ENCODE peak calls at places on chromosomes 2 and 18, in four cellular contexts. L is fibroblast of lung, E is HCT116, T is neuronal stem cell. D is an unnamed sample. For H3K4me1, the result is how much of the 10 kb centered on the place peaks cover.

GRCh38 chr2:85861650-85862049 is 27.1 kb downstream of the ST3GAL5 start:
- DNase-seq in L (no peak), E (no peak), T (no peak), D (no peak)

GRCh38 chr2:59342166-59342565 is 1101.0 kb upstream of the FANCL start:
- DNase-seq in L (no peak), E (no peak), T (peak), D (no peak)

GRCh38 chr2:120235681-120236080 is 12.5 kb upstream of the TMEM185B start:
- DNase-seq in L (no peak), E (no peak), T (no peak), D (no peak)

GRCh38 chr2:24825883-24826800 is 32.9 kb downstream of the CENPO start:
- DNase-seq in L (peak), E (no peak), T (no peak), D (peak)

GRCh38 chr2:10987439-10987838 is 75.7 kb downstream of the KCNF1 start:
- DNase-seq in L (no peak), E (no peak), T (no peak), D (no peak)

GRCh38 chr2:25347205-25347815 is 5.6 kb upstream of the DNMT3A start:
- DNase-seq in L (peak), E (peak), T (no peak), D (peak)

GRCh38 chr2:111636905-111637304 is 247.1 kb downstream of the ANAPC1 start:
- DNase-seq in L (no peak), E (no peak), T (no peak), D (no peak)

GRCh38 chr2:54586062-54586982 is 130.2 kb downstream of the SPTBN1 start:
- DNase-seq in L (peak), E (no peak), T (no peak), D (no peak)

GRCh38 chr2:111226797-111227700 is 106.3 kb downstream of the BCL2L11 start:
- DNase-seq in L (peak), E (no peak), T (no peak), D (no peak)

GRCh38 chr18:46705521-46705920 is 48.5 kb upstream of the LOXHD1 start:
- DNase-seq in L (no peak), E (no peak), T (peak), D (no peak)

GRCh38 chr18:63016270-63016669 is 300.9 kb downstream of the PHLPP1 start:
- DNase-seq in L (peak), E (peak), T (peak), D (peak)

GRCh38 chr2:209460151-209460761 is 36.4 kb downstream of the MAP2 start:
- DNase-seq in L (no peak), E (no peak), T (no peak), D (no peak)

GRCh38 chr2:241268306-241268705 is 47.2 kb downstream of the HDLBP start:
- DNase-seq in L (no peak), E (no peak), T (no peak), D (no peak)

GRCh38 chr2:178924817-178925216 is 117.6 kb upstream of the TTN start:
- DNase-seq in L (no peak), E (no peak), T (no peak), D (no peak)

GRCh38 chr2:178923546-178923945 is 116.3 kb upstream of the TTN start:
- DNase-seq in L (no peak), E (no peak), T (no peak), D (no peak)

GRCh38 chr2:178928077-178928476 is 120.9 kb upstream of the TTN start:
- DNase-seq in L (no peak), E (no peak), T (no peak), D (no peak)

GRCh38 chr2:178927173-178927572 is 120.0 kb upstream of the TTN start:
- DNase-seq in L (no peak), E (no peak), T (no peak), D (no peak)
- H3K4me2 ChIP-seq in L (no peak), E (no peak), T (no peak), D (no peak)

DNA sequence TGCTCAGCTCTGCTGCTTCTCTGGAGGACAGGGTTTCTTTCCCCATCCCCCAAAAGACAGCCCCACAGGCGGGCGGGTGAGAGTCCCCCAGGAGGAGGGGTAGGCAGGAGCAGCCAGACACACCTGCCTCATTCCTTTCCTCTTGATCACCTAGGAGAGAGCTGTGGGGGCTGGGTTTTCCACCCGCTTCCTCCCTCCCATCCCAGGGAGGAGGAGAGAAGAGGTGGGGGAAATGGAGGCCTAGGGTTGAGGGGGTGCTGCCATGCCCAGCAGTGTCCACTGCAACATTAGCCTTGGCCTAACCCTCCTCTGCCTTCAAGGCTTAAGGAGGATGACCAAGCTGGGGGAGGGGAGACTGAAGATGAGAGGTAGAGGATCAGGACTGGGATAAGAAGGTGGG is 14.7 kb downstream of the WNT10A start:
- DNase-seq in L (no peak), E (no peak), T (no peak), D (no peak)
- H3K4me1 ChIP-seq in L (under half), E (half or more), T (under half), D (half or more)

DNA sequence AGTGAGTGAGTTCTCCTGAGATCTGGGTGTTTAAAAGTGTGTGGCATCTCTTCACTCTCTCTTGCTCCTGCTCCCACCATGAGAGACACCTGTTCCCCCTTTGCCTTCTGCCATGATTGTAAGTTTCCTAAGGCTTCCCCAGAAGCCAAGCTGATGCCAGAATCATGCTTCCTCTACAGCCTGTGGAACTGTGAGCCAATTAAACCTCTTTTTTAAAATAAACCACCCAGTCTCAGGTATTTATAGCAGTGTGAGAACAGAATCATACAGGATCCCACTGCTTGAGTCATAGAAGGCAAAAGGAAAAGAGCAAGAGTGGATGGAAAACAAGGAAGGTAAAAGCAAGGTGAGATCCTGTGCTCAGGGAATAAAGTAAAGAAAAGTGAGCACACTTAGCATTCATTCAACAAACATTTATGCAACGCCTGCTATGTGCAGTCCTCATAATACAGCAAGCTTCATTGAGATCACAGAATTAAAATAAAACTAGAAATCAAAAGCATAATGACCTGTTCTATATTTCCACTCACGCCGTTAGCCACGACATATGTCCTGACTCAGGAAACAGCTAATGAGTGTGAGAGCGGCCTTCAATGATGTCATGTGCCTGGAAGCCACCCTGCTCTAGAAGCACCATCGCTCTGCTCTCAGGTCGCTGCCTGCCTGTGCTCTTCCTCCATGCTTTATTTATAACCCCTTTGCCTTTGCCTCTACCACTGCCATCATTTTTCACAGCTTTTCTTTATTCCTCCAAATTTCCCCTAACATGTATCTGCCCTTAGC is 11.3 kb upstream of the COPS8 start:
- DNase-seq in L (peak), E (no peak), T (no peak), D (no peak)
- H3K4me2 ChIP-seq in L (peak), E (no peak), T (no peak), D (no peak)

GRCh38 chr2:65064728-65065552 is 8.7 kb downstream of the CEP68 start:
- DNase-seq in L (peak), E (no peak), T (peak), D (peak)
- H3K4me1 ChIP-seq in L (under half), E (under half), T (under half), D (under half)

GRCh38 chr2:219698684-219699439 is 71.4 kb downstream of the SLC4A3 start:
- DNase-seq in L (peak), E (peak), T (no peak), D (no peak)
- H3K4me2 ChIP-seq in L (no peak), E (peak), T (no peak), D (no peak)

D was measured in OCI-LY7.